ENCODE peak calls at places on chromosome 5, in seven cellular contexts. F is prostate gland, L is HL-60, Q is GM12892, I is suprapubic skin, M is endothelial cell of umbilical vein, B is stomach. P is an unnamed sample.

GRCh38 chr5:179732918-179733763 is 519 bp downstream of the MAML1 start:
- DNase-seq in F (peak), L (no peak), Q (peak), I (no peak), M (peak), B (peak), P (no peak)

GRCh38 chr5:169354263-169354662 is 53.3 kb upstream of the SLIT3 start:
- DNase-seq in F (no peak), L (no peak), Q (no peak), I (no peak), M (peak), B (no peak), P (no peak)

GRCh38 chr5:40853632-40854192 is 12.5 kb downstream of the CARD6 start:
- DNase-seq in F (no peak), L (no peak), Q (no peak), I (no peak), M (no peak), B (no peak), P (no peak)

GRCh38 chr5:138149530-138149929 is 10.3 kb upstream of the NME5 start:
- DNase-seq in F (no peak), L (no peak), Q (no peak), I (no peak), M (no peak), B (no peak), P (no peak)

GRCh38 chr5:136374003-136374402 is 8.7 kb upstream of the TRPC7 start:
- DNase-seq in F (no peak), L (no peak), Q (no peak), I (no peak), M (peak), B (no peak), P (no peak)

GRCh38 chr5:102845041-102845440 is 89.9 kb downstream of the PAM start:
- DNase-seq in F (no peak), L (no peak), Q (no peak), I (no peak), M (peak), B (no peak), P (no peak)

GRCh38 chr5:74864823-74865222 is 1.4 kb downstream of the FAM169A start:
- DNase-seq in F (no peak), L (no peak), Q (no peak), I (no peak), M (no peak), B (no peak), P (no peak)

GRCh38 chr5:176740131-176740701 is 70.1 kb upstream of the UNC5A start:
- DNase-seq in F (no peak), L (no peak), Q (no peak), I (no peak), M (no peak), B (peak), P (peak)

GRCh38 chr5:73948289-73948688 is 322.3 kb downstream of the ARHGEF28 start:
- DNase-seq in F (no peak), L (no peak), Q (no peak), I (no peak), M (no peak), B (no peak), P (peak)

GRCh38 chr5:14144586-14145355 is 1.6 kb downstream of the TRIO start:
- DNase-seq in F (peak), L (no peak), Q (peak), I (peak), M (peak), B (peak), P (peak)

GRCh38 chr5:149475777-149476176 is 75.5 kb downstream of the CSNK1A1 start:
- DNase-seq in F (no peak), L (no peak), Q (no peak), I (no peak), M (no peak), B (no peak), P (no peak)

GRCh38 chr5:51960617-51961115 is 577.4 kb downstream of the ISL1 start:
- DNase-seq in F (no peak), L (no peak), Q (no peak), I (no peak), M (peak), B (no peak), P (no peak)

GRCh38 chr5:157496847-157497246 is 36.8 kb downstream of the NIPAL4 start:
- DNase-seq in F (no peak), L (no peak), Q (no peak), I (no peak), M (no peak), B (no peak), P (no peak)

GRCh38 chr5:157497875-157498611 is 38.0 kb downstream of the NIPAL4 start:
- DNase-seq in F (no peak), L (no peak), Q (no peak), I (no peak), M (no peak), B (no peak), P (no peak)

GRCh38 chr5:157491471-157491870 is 31.5 kb downstream of the NIPAL4 start:
- DNase-seq in F (no peak), L (no peak), Q (no peak), I (no peak), M (no peak), B (no peak), P (no peak)

GRCh38 chr5:157492886-157493285 is 32.9 kb downstream of the NIPAL4 start:
- DNase-seq in F (no peak), L (no peak), Q (no peak), I (no peak), M (no peak), B (no peak), P (no peak)

DNA sequence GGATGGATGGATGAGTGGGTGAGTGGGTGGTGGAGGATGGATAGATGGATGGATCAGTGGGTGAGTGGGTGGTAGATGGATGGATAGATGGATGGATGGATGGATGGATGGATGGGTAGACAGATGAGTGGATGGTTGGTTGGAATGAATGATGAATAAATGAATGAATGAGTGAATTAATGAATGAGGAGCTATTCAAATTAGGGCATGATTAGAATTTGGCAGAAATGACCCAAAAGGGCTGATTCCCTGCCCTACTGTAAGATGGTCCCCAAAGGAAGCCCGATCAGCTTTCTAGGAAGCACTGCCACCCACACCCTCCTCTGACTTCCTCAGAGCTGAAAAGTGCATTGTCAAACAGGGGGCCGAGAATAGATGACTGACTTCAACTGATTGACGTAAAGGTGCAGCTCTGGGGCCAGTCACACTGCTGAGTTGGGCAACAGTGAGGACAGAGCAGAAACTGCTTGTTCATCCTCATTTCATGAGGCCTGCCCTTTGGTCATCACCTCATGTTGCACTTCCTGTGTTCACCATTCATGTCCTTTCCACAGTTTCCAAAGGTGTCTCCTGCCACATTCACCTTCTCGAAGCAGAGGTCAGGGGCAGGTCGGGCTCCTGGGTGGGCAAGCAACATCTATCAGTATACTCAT is 34.3 kb downstream of the NIPAL4 start:
- DNase-seq in F (no peak), L (no peak), Q (no peak), I (no peak), M (no peak), B (no peak), P (no peak)
- TF ChIP-seq POLR2AphosphoS5 in F (no peak), L (no peak), Q (no peak), I (no peak), M (no peak), B (no peak), P (no peak)

GRCh38 chr5:17238521-17239041 is 21.1 kb downstream of the BASP1 start:
- DNase-seq in F (no peak), L (no peak), Q (no peak), I (no peak), M (peak), B (no peak), P (no peak)
- TF ChIP-seq POLR2AphosphoS5 in F (no peak), L (no peak), Q (no peak), I (no peak), M (peak), B (no peak), P (no peak)

GRCh38 chr5:1672396-1672795 is 127.2 kb downstream of the MRPL36 start:
- DNase-seq in F (no peak), L (no peak), Q (no peak), I (no peak), M (no peak), B (no peak), P (no peak)

GRCh38 chr5:1669276-1670155 is 130.1 kb downstream of the MRPL36 start:
- DNase-seq in F (no peak), L (no peak), Q (no peak), I (no peak), M (no peak), B (no peak), P (peak)

GRCh38 chr5:1668141-1668721 is 131.4 kb downstream of the MRPL36 start:
- DNase-seq in F (no peak), L (no peak), Q (no peak), I (no peak), M (no peak), B (no peak), P (no peak)

GRCh38 chr5:1671351-1671750 is 128.3 kb downstream of the MRPL36 start:
- DNase-seq in F (no peak), L (no peak), Q (no peak), I (no peak), M (no peak), B (no peak), P (peak)

DNA sequence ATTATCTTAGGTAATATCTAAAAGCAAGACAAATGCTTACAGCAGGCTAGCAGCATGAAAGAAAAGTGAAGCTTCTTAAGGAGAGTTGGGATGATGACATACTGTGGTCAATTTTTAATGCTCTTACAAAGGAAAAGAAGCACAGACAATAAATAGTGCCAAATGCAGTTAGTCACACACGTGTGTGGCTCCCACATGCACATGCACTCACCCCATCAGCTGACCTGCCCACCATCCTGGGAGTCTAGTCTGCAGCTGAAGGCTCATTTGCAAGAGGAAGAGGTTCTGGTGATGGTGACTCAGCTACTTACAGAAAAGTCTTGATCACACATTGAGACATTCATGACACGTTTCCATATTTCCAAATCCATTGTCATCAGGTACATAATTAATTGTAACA is 129.3 kb downstream of the MRPL36 start:
- DNase-seq in F (no peak), L (peak), Q (no peak), I (no peak), M (no peak), B (no peak), P (peak)
- TF ChIP-seq POLR2AphosphoS5 in F (no peak), L (no peak), Q (no peak), I (no peak), M (no peak), B (no peak), P (no peak)

GRCh38 chr5:1336106-1336561 is 8.8 kb downstream of the CLPTM1L start:
- DNase-seq in F (no peak), L (no peak), Q (no peak), I (no peak), M (no peak), B (no peak), P (no peak)

GRCh38 chr5:1335540-1336095 is 9.3 kb downstream of the CLPTM1L start:
- DNase-seq in F (no peak), L (no peak), Q (no peak), I (no peak), M (no peak), B (no peak), P (no peak)

GRCh38 chr5:1338196-1338490 is 6.8 kb downstream of the CLPTM1L start:
- DNase-seq in F (no peak), L (no peak), Q (no peak), I (no peak), M (no peak), B (no peak), P (no peak)

GRCh38 chr5:1337490-1338195 is 7.3 kb downstream of the CLPTM1L start:
- DNase-seq in F (no peak), L (no peak), Q (no peak), I (no peak), M (no peak), B (no peak), P (no peak)

GRCh38 chr5:1336749-1337489 is 8.0 kb downstream of the CLPTM1L start:
- DNase-seq in F (no peak), L (no peak), Q (no peak), I (no peak), M (no peak), B (no peak), P (no peak)
- TF ChIP-seq POLR2AphosphoS5 in F (no peak), L (no peak), Q (peak), I (no peak), M (no peak), B (no peak), P (no peak)